ENCODE peak calls at places on chromosome 1, in ten cellular contexts. L, H, F, P, U, A, W, N, D and O are unnamed samples.

GRCh38 chr1:110100335-110100734 is 11.9 kb upstream of the UBL4B start:
- DNase-seq in L (no peak), H (no peak), F (no peak), P (no peak), U (no peak), A (no peak), W (no peak), N (no peak), D (no peak), O (no peak)

GRCh38 chr1:192766009-192766625 is 42.7 kb upstream of the RGS2 start:
- DNase-seq in L (no peak), H (no peak), F (no peak), P (no peak), U (peak), A (no peak), W (no peak), N (peak), D (no peak), O (no peak)

GRCh38 chr1:114718661-114719423 is 2.3 kb upstream of the NRAS start:
- DNase-seq in L (no peak), H (peak), F (no peak), P (no peak), U (peak), A (peak), W (no peak), N (peak), D (no peak), O (no peak)

GRCh38 chr1:36224537-36225297 is 474 bp downstream of the THRAP3 start:
- DNase-seq in L (no peak), H (peak), F (no peak), P (no peak), U (peak), A (peak), W (peak), N (peak), D (peak), O (peak)

GRCh38 chr1:155015527-155016230 is 13.1 kb downstream of the ZBTB7B start:
- DNase-seq in L (no peak), H (no peak), F (no peak), P (no peak), U (no peak), A (no peak), W (no peak), N (no peak), D (no peak), O (no peak)

GRCh38 chr1:30816211-30817082 is 58.9 kb upstream of the LAPTM5 start:
- DNase-seq in L (no peak), H (peak), F (no peak), P (peak), U (peak), A (peak), W (no peak), N (peak), D (peak), O (no peak)

GRCh38 chr1:110494522-110495406 is 24.2 kb downstream of the KCNA10 start:
- DNase-seq in L (no peak), H (no peak), F (no peak), P (no peak), U (no peak), A (no peak), W (peak), N (peak), D (no peak), O (no peak)

GRCh38 chr1:109787211-109787844 is 23.6 kb upstream of the EPS8L3 start:
- DNase-seq in L (no peak), H (no peak), F (no peak), P (no peak), U (peak), A (no peak), W (peak), N (peak), D (no peak), O (no peak)

GRCh38 chr1:106746448-106747085 is 309.9 kb upstream of the PRMT6 start:
- DNase-seq in L (no peak), H (no peak), F (no peak), P (no peak), U (no peak), A (no peak), W (no peak), N (no peak), D (no peak), O (no peak)

GRCh38 chr1:3611170-3612019 is at the start of gene MEGF6:
- DNase-seq in L (peak), H (no peak), F (peak), P (peak), U (peak), A (peak), W (peak), N (peak), D (peak), O (peak)